ENCODE peak calls at places on chromosomes 13 and 19, in six cellular contexts. One of them, this sample, is unnamed.

GRCh38 chr13:35554972-35555623 is 78.6 kb upstream of the MAB21L1 start:
- DNase-seq in GOT3: no peak
- DNase-seq in NCI-H345: no peak
- DNase-seq in EL: no peak
- DNase-seq in cardiac muscle cell: no peak
- DNase-seq in ureter: no peak
- DNase-seq in this sample: no peak

GRCh38 chr13:46334423-46334822 is 52.6 kb downstream of the RUBCNL start:
- DNase-seq in EL: no peak
- DNase-seq in NCI-H345: no peak
- DNase-seq in cardiac muscle cell: no peak
- DNase-seq in GOT3: no peak
- DNase-seq in ureter: no peak
- DNase-seq in this sample: no peak

GRCh38 chr19:38975214-38975860 is at the start of gene FBXO17:
- DNase-seq in GOT3: no peak
- DNase-seq in EL: peak
- DNase-seq in NCI-H345: no peak
- DNase-seq in cardiac muscle cell: peak
- DNase-seq in ureter: peak
- DNase-seq in this sample: no peak

GRCh38 chr19:14033946-14034345 is 2.4 kb downstream of the IL27RA start:
- DNase-seq in GOT3: no peak
- DNase-seq in NCI-H345: no peak
- DNase-seq in cardiac muscle cell: no peak
- DNase-seq in EL: no peak
- DNase-seq in ureter: no peak
- DNase-seq in this sample: no peak

GRCh38 chr13:20016649-20017364 is 58.3 kb downstream of the ZMYM2 start:
- DNase-seq in NCI-H345: no peak
- DNase-seq in GOT3: no peak
- DNase-seq in EL: no peak
- DNase-seq in cardiac muscle cell: no peak
- DNase-seq in ureter: no peak
- DNase-seq in this sample: no peak

GRCh38 chr19:53868091-53868891 is 608 bp downstream of the MYADM start:
- DNase-seq in NCI-H345: no peak
- DNase-seq in ureter: peak
- DNase-seq in EL: peak
- DNase-seq in GOT3: no peak
- DNase-seq in cardiac muscle cell: peak
- DNase-seq in this sample: no peak

GRCh38 chr19:17830567-17831418 is 9.5 kb upstream of the INSL3 start:
- DNase-seq in NCI-H345: peak
- DNase-seq in GOT3: no peak
- DNase-seq in cardiac muscle cell: peak
- DNase-seq in ureter: peak
- DNase-seq in EL: peak
- DNase-seq in this sample: no peak

GRCh38 chr13:36339600-36340155 is 6.5 kb downstream of the SPART start:
- DNase-seq in EL: no peak
- DNase-seq in GOT3: no peak
- DNase-seq in ureter: no peak
- DNase-seq in NCI-H345: no peak
- DNase-seq in cardiac muscle cell: no peak
- DNase-seq in this sample: no peak

GRCh38 chr19:33385956-33386355 is 12.4 kb downstream of the CEBPG start:
- DNase-seq in ureter: no peak
- DNase-seq in GOT3: no peak
- DNase-seq in NCI-H345: no peak
- DNase-seq in cardiac muscle cell: no peak
- DNase-seq in EL: no peak
- DNase-seq in this sample: no peak

GRCh38 chr19:10074153-10074552 is 12.0 kb upstream of the SHFL start:
- DNase-seq in NCI-H345: no peak
- DNase-seq in GOT3: no peak
- DNase-seq in ureter: no peak
- DNase-seq in cardiac muscle cell: peak
- DNase-seq in EL: peak
- DNase-seq in this sample: no peak

GRCh38 chr13:60338754-60339153 is 58.3 kb upstream of the TDRD3 start:
- DNase-seq in cardiac muscle cell: no peak
- DNase-seq in ureter: no peak
- DNase-seq in NCI-H345: no peak
- DNase-seq in GOT3: no peak
- DNase-seq in EL: no peak
- DNase-seq in this sample: no peak

GRCh38 chr19:41297628-41298326 is 12.2 kb upstream of the CCDC97 start:
- DNase-seq in ureter: no peak
- DNase-seq in EL: no peak
- DNase-seq in cardiac muscle cell: no peak
- DNase-seq in NCI-H345: no peak
- DNase-seq in GOT3: no peak
- DNase-seq in this sample: no peak

This sample was measured in thoracic aorta.